ENCODE peak calls at places on chromosomes 13 and 19, in ten cellular contexts. Y is cardiac muscle cell; G is CD8-positive, alpha-beta memory T cell; W is stomach; Z is gastrocnemius medialis; C is transverse colon; L is neuronal stem cell; P is neural progenitor cell; V is OCI-LY7; R is CD8-positive, alpha-beta T cell. J is an unnamed sample.

GRCh38 chr13:110403721-110404120 is 96.6 kb downstream of the COL4A2 start:
- DNase-seq in Y (no peak), G (no peak), W (no peak), Z (no peak), C (no peak), L (no peak), P (no peak), V (no peak), R (no peak), J (no peak)

GRCh38 chr13:48586591-48587103 is 53.8 kb upstream of the RCBTB2 start:
- DNase-seq in Y (no peak), G (no peak), W (peak; percentile 54), Z (no peak), C (no peak), L (no peak), P (no peak), V (no peak), R (no peak), J (no peak)

GRCh38 chr13:40220299-40220935 is 446.0 kb downstream of the FOXO1 start:
- DNase-seq in Y (no peak), G (no peak), W (no peak), Z (no peak), C (no peak), L (no peak), P (no peak), V (no peak), R (no peak), J (no peak)

GRCh38 chr13:113616281-113616906 is 31.8 kb downstream of the TFDP1 start:
- DNase-seq in Y (no peak), G (no peak), W (no peak), Z (no peak), C (no peak), L (no peak), P (no peak), V (no peak), R (no peak), J (no peak)

GRCh38 chr13:25153736-25154135 is 18.4 kb downstream of the AMER2 start:
- DNase-seq in Y (no peak), G (no peak), W (no peak), Z (no peak), C (no peak), L (no peak), P (peak; percentile 55), V (peak; percentile 69), R (no peak), J (no peak)

GRCh38 chr19:33512580-33513137 is 8.9 kb downstream of the PEPD start:
- DNase-seq in Y (no peak), G (no peak), W (no peak), Z (no peak), C (no peak), L (no peak), P (no peak), V (no peak), R (no peak), J (no peak)

GRCh38 chr13:46373623-46374022 is 13.4 kb downstream of the RUBCNL start:
- DNase-seq in Y (no peak), G (no peak), W (no peak), Z (no peak), C (peak; percentile 51), L (no peak), P (no peak), V (peak; percentile 44), R (no peak), J (no peak)

GRCh38 chr13:103243495-103243894 is 177.3 kb upstream of the SLC10A2 start:
- DNase-seq in Y (no peak), G (no peak), W (no peak), Z (no peak), C (no peak), L (no peak), P (no peak), V (no peak), R (no peak), J (no peak)

GRCh38 chr13:95749545-95749944 is 72.6 kb downstream of the DNAJC3 start:
- DNase-seq in Y (no peak), G (no peak), W (no peak), Z (no peak), C (no peak), L (no peak), P (no peak), V (no peak), R (no peak), J (no peak)

GRCh38 chr13:46202956-46203355 is 8.8 kb upstream of the LRRC63 start:
- DNase-seq in Y (no peak), G (no peak), W (no peak), Z (no peak), C (no peak), L (no peak), P (no peak), V (no peak), R (no peak), J (no peak)

GRCh38 chr13:108257238-108257637 is 12.3 kb upstream of the TNFSF13B start:
- DNase-seq in Y (no peak), G (no peak), W (no peak), Z (no peak), C (no peak), L (no peak), P (no peak), V (no peak), R (no peak), J (no peak)

GRCh38 chr19:38675611-38676010 is 28.2 kb downstream of the ACTN4 start:
- DNase-seq in Y (no peak), G (no peak), W (no peak), Z (peak; percentile 53), C (no peak), L (no peak), P (no peak), V (no peak), R (no peak), J (no peak)

GRCh38 chr19:44694184-44694579 is 4.8 kb upstream of the CEACAM16 start:
- DNase-seq in Y (no peak), G (no peak), W (no peak), Z (no peak), C (no peak), L (no peak), P (no peak), V (no peak), R (no peak), J (no peak)

GRCh38 chr19:2587001-2587719 is 111.2 kb downstream of the GADD45B start:
- DNase-seq in Y (no peak), G (no peak), W (no peak), Z (no peak), C (no peak), L (no peak), P (peak; percentile 30), V (no peak), R (no peak), J (no peak)

GRCh38 chr19:31625056-31625455 is 275.8 kb upstream of the TSHZ3 start:
- DNase-seq in Y (no peak), G (no peak), W (no peak), Z (no peak), C (no peak), L (no peak), P (no peak), V (no peak), R (no peak), J (no peak)

GRCh38 chr19:15540435-15540834 is 32.1 kb downstream of the CYP4F22 start:
- DNase-seq in Y (no peak), G (no peak), W (no peak), Z (no peak), C (no peak), L (no peak), P (no peak), V (no peak), R (no peak), J (no peak)

GRCh38 chr19:15539638-15540037 is 31.3 kb downstream of the CYP4F22 start:
- DNase-seq in Y (no peak), G (no peak), W (no peak), Z (no peak), C (no peak), L (no peak), P (no peak), V (no peak), R (no peak), J (no peak)

GRCh38 chr19:15534957-15535864 is 26.9 kb downstream of the CYP4F22 start:
- DNase-seq in Y (no peak), G (no peak), W (no peak), Z (no peak), C (no peak), L (no peak), P (no peak), V (no peak), R (no peak), J (no peak)

GRCh38 chr19:15536350-15536749 is 28.0 kb downstream of the CYP4F22 start:
- DNase-seq in Y (no peak), G (no peak), W (no peak), Z (no peak), C (no peak), L (no peak), P (no peak), V (no peak), R (no peak), J (no peak)

GRCh38 chr19:15538774-15539173 is 30.4 kb downstream of the CYP4F22 start:
- DNase-seq in Y (no peak), G (no peak), W (no peak), Z (no peak), C (no peak), L (no peak), P (no peak), V (no peak), R (no peak), J (no peak)
- H3K9me3 ChIP-seq in Y (no peaks in the 10 kb centered on the region), G (no peaks in the 10 kb centered on the region), W (peaks cover 13% of the 10 kb centered on the region), Z (no peaks in the 10 kb centered on the region), C (no peaks in the 10 kb centered on the region), L (no peaks in the 10 kb centered on the region), P (peaks cover 11% of the 10 kb centered on the region), V (no peaks in the 10 kb centered on the region), R (no peaks in the 10 kb centered on the region), J (no peaks in the 10 kb centered on the region)

GRCh38 chr19:29420482-29421185 is 105.2 kb upstream of the VSTM2B start:
- DNase-seq in Y (no peak), G (no peak), W (no peak), Z (no peak), C (no peak), L (no peak), P (no peak), V (no peak), R (no peak), J (no peak)
- H3K9me3 ChIP-seq in Y (no peaks in the 10 kb centered on the region), G (no peaks in the 10 kb centered on the region), W (peaks cover 12% of the 10 kb centered on the region), Z (no peaks in the 10 kb centered on the region), C (no peaks in the 10 kb centered on the region), L (no peaks in the 10 kb centered on the region), P (no peaks in the 10 kb centered on the region), V (no peaks in the 10 kb centered on the region), R (no peaks in the 10 kb centered on the region), J (no peaks in the 10 kb centered on the region)

DNA sequence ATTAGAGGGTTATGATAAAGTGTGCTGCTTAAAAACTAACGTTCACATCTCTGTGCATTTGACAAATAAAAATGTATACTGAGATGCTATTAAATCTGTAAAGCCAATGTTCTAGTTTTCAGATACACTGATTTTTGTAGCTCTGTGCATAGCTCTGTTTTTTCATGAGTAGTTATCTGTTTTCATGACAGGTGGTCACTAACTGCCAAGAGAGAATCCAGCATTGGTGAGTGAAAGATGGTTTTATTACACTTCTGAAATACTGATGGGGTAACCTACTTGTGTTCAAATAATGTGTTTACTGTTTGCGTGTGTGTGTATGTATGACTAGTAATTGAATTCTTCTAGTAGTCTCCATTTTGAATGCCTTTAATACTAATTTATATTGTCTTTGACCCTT is 29.0 kb downstream of the URI1 start:
- DNase-seq in Y (no peak), G (no peak), W (no peak), Z (no peak), C (no peak), L (no peak), P (no peak), V (no peak), R (no peak), J (no peak)
- H3K9me3 ChIP-seq in Y (no peaks in the 10 kb centered on the region), G (no peaks in the 10 kb centered on the region), W (no peaks in the 10 kb centered on the region), Z (no peaks in the 10 kb centered on the region), C (no peaks in the 10 kb centered on the region), L (no peaks in the 10 kb centered on the region), P (no peaks in the 10 kb centered on the region), V (no peaks in the 10 kb centered on the region), R (no peaks in the 10 kb centered on the region), J (no peaks in the 10 kb centered on the region)

GRCh38 chr13:94711561-94712286 is 621 bp downstream of the SOX21 start:
- DNase-seq in Y (no peak), G (no peak), W (no peak), Z (no peak), C (no peak), L (no peak), P (peak; percentile 61), V (no peak), R (no peak), J (no peak)
- H3K9me3 ChIP-seq in Y (no peaks in the 10 kb centered on the region), G (no peaks in the 10 kb centered on the region), W (no peaks in the 10 kb centered on the region), Z (no peaks in the 10 kb centered on the region), C (no peaks in the 10 kb centered on the region), L (no peaks in the 10 kb centered on the region), P (no peaks in the 10 kb centered on the region), V (no peaks in the 10 kb centered on the region), R (no peaks in the 10 kb centered on the region), J (no peaks in the 10 kb centered on the region)